ENCODE peak calls at places on chromosomes 6 and 20, in seven cellular contexts. J is K562, C is NT2/D1, P is HCT116, L is HepG2, U is SK-N-SH, H is GM12878. Q is an unnamed sample.

GRCh38 chr6:166683477-166683876 is 56.4 kb upstream of the RPS6KA2 start:
- DNase-seq in J (no peak), C (no peak), P (no peak), L (no peak), U (no peak), H (no peak), Q (no peak)

GRCh38 chr6:41546475-41546865 is 289 bp downstream of the FOXP4 start:
- DNase-seq in J (no peak), C (no peak), P (no peak), L (no peak), U (no peak), H (no peak), Q (no peak)

GRCh38 chr6:13663986-13664385 is 47.6 kb downstream of the RANBP9 start:
- DNase-seq in J (no peak), C (no peak), P (no peak), L (no peak), U (no peak), H (no peak), Q (no peak)

GRCh38 chr6:33914519-33915120 is 110.8 kb upstream of the MLN start:
- DNase-seq in J (no peak), C (no peak), P (no peak), L (no peak), U (no peak), H (no peak), Q (no peak)

GRCh38 chr20:1905009-1905408 is 9.8 kb downstream of the SIRPA start:
- DNase-seq in J (no peak), C (no peak), P (no peak), L (no peak), U (no peak), H (no peak), Q (no peak)

GRCh38 chr20:48932375-48932941 is 10.9 kb downstream of the ARFGEF2 start:
- DNase-seq in J (no peak), C (no peak), P (no peak), L (peak), U (no peak), H (no peak), Q (no peak)

GRCh38 chr6:30006170-30007131 is 54.6 kb upstream of the POLR1H start:
- DNase-seq in J (no peak), C (no peak), P (no peak), L (no peak), U (peak), H (no peak), Q (peak)

GRCh38 chr6:28940294-28940858 is 16.6 kb upstream of the TRIM27 start:
- DNase-seq in J (peak), C (peak), P (no peak), L (peak), U (peak), H (peak), Q (peak)

GRCh38 chr6:121549741-121550140 is 114.3 kb downstream of the GJA1 start:
- DNase-seq in J (no peak), C (no peak), P (no peak), L (no peak), U (no peak), H (no peak), Q (no peak)

GRCh38 chr6:157270308-157270707 is 53.0 kb downstream of the TMEM242 start:
- DNase-seq in J (no peak), C (no peak), P (no peak), L (no peak), U (no peak), H (no peak), Q (no peak)

GRCh38 chr6:159252955-159253508 is 83.8 kb downstream of the FNDC1 start:
- DNase-seq in J (peak), C (peak), P (peak), L (peak), U (peak), H (peak), Q (peak)

GRCh38 chr6:54892831-54893230 is 46.3 kb downstream of the FAM83B start:
- DNase-seq in J (no peak), C (no peak), P (peak), L (no peak), U (no peak), H (no peak), Q (no peak)
- TF ChIP-seq YY1 in J (no peak), C (no peak), P (no peak), L (no peak), U (no peak), H (no peak), Q (no peak)

DNA sequence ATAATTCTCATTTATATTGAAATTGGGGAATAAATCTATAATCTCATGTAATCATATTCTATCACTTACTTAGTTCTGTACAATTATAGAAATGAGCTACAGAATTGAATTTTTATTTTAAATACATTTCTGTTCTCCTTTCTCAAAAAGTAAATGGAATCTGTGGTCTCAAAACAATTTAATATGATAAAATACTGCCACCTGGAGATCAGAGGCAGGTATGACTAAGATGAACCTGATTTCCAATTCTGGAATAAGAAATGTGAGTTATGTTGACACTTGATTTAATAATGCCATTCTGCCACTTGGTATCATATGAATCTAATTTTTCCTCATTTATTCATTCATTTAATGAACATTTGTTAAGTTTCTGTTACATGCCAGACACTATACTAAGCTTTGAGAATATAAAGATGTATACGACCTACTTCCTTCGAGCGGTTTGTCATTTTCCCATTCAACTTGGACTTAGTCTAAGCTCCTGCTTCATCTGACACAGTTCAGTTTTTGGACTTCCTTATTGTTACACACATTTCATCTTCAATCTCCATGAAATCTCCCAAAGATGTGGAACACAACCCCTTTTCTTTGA is 7.6 kb upstream of the CCDC28A start:
- DNase-seq in J (peak), C (no peak), P (peak), L (peak), U (peak), H (no peak), Q (no peak)
- TF ChIP-seq YY1 in J (no peak), C (no peak), P (no peak), L (no peak), U (no peak), H (no peak), Q (no peak)

GRCh38 chr20:63766695-63767426 is 27.3 kb downstream of the SLC2A4RG start:
- DNase-seq in J (no peak), C (no peak), P (no peak), L (no peak), U (no peak), H (no peak), Q (no peak)

GRCh38 chr20:63767456-63767855 is 27.9 kb downstream of the SLC2A4RG start:
- DNase-seq in J (no peak), C (no peak), P (no peak), L (no peak), U (no peak), H (no peak), Q (no peak)

GRCh38 chr20:63767886-63768285 is 28.3 kb downstream of the SLC2A4RG start:
- DNase-seq in J (no peak), C (no peak), P (no peak), L (no peak), U (no peak), H (no peak), Q (no peak)

GRCh38 chr20:63765918-63766317 is 26.3 kb downstream of the SLC2A4RG start:
- DNase-seq in J (no peak), C (no peak), P (no peak), L (no peak), U (no peak), H (no peak), Q (no peak)

DNA sequence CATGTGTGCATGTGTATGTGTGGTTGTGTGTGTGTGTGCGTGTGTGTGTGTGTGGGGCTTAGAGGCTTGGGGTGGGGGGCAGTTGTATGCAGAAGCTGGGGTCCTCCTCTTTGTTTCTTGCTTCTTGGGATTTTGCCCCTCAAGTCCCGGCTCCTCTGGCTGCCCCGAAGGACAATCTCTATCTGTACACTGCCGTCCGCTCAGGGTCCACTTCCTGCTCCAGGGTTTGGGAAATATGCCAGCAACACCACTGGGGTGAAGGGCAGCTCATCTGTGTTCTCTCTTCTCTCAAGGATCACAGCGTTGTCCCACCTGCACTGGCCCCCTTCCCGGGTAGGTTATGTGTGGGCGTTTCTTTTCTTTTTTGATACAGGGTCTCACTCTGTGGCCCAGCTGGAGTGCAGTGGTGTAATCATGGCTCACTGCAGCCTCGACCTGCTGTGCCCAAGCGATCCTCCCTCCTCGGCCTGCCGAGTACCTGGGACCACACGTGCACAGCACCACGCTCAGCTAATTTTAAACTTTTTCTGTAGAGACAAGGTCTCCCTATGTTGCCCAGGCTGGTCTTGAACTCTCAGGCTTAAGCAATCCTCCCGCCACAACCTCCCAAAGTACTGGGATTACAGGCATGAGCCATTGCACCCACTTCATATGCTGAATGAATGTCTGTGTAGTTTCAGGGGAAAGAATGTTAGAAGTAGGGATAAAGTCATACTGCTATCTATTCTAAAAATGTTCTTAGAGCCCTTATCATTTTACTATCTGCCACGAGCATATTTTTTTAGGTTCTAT is 25.7 kb downstream of the SLC2A4RG start:
- DNase-seq in J (no peak), C (no peak), P (no peak), L (peak), U (no peak), H (no peak), Q (no peak)
- TF ChIP-seq YY1 in J (no peak), C (no peak), P (no peak), L (no peak), U (no peak), H (no peak), Q (no peak)

DNA sequence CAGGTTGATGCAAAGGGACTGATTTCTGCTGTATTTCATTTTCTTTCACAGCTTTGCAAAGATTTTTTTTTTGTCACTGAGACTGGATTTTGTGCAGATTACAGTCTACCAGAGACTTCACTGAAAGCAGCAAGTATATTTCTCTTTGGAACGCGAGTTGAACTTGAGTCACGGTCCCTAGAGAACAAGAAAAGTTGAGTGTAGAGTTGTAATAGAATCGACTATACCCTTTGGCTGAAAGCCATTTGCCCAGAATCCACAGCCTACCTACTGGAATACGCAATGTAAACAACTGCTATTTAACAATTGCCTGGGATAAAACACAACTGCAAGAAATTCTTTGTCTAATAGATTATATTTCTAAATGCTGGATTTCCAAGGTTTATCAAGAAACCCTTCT is 520.6 kb downstream of the HDGFL1 start:
- DNase-seq in J (no peak), C (no peak), P (no peak), L (no peak), U (no peak), H (no peak), Q (no peak)
- TF ChIP-seq YY1 in J (no peak), C (no peak), P (no peak), L (no peak), U (no peak), H (no peak), Q (no peak)

DNA sequence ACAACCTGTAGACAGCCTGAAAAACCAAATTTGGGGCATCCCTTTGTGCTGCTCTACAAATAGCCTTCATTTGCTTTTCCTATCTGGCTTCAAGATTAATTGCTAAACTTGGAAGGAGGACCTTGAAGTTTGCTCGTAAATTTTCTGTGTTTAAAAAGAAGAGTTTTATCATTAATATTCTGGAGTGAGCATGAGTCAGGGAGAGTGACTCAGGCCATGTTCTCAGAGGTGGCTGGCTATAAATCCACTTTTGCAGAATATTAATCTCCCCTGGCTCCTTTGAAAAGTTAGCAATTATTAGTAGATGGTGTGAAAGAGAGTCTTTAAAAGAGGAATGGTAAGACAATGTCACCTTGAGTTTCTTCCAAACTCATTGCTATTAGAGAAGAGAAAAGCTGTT is 91.0 kb downstream of the ANKEF1 start:
- DNase-seq in J (no peak), C (no peak), P (no peak), L (no peak), U (no peak), H (no peak), Q (no peak)
- TF ChIP-seq YY1 in J (no peak), C (no peak), P (no peak), L (no peak), U (no peak), H (no peak), Q (no peak)

GRCh38 chr6:50785921-50786320 is 32.8 kb upstream of the TFAP2B start:
- DNase-seq in J (no peak), C (no peak), P (no peak), L (no peak), U (no peak), H (no peak), Q (no peak)
- TF ChIP-seq YY1 in J (no peak), C (no peak), P (no peak), L (no peak), U (no peak), H (no peak), Q (no peak)

GRCh38 chr6:107653861-107654394 is 164.0 kb downstream of the SOBP start:
- DNase-seq in J (no peak), C (no peak), P (no peak), L (no peak), U (no peak), H (no peak), Q (no peak)
- TF ChIP-seq YY1 in J (no peak), C (no peak), P (no peak), L (no peak), U (no peak), H (no peak), Q (no peak)

DNA sequence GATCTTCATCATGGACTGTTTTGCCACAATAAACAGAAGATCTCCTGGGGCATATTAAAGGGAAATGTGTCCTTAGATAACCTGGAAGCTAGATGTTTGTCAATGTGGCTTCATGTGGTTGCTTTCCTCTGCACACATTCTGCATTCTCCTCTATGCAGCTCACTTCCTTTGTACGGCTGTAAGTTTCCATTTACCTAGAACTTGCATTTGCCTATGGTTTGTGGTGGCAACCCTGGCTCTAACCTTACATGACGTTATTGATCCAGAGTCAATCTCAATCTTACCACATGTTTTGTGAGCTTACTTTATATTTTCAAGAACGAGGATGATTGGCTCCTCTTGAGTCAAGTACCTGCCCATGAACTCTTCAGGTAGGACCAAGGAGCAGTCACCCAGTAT is 863.1 kb downstream of the MAFB start:
- DNase-seq in J (no peak), C (no peak), P (no peak), L (no peak), U (no peak), H (peak), Q (no peak)
- TF ChIP-seq YY1 in J (no peak), C (no peak), P (no peak), L (no peak), U (no peak), H (no peak), Q (no peak)

GRCh38 chr6:99349620-99350141 is at the start of gene FAXC:
- DNase-seq in J (peak), C (no peak), P (peak), L (peak), U (peak), H (no peak), Q (no peak)
- TF ChIP-seq YY1 in J (no peak), C (no peak), P (no peak), L (no peak), U (no peak), H (no peak), Q (no peak)